ENCODE peak calls at places on chromosomes 13 and 19, in six cellular contexts. Q, T, X, H, E and K are unnamed samples.

GRCh38 chr13:23500858-23501257 is 67.4 kb upstream of the SACS start:
- DNase-seq in E (no peak), T (no peak), Q (peak), H (no peak), X (no peak), K (peak)

GRCh38 chr19:43439183-43440063 is 24.7 kb downstream of the TEX101 start:
- DNase-seq in H (no peak), E (no peak), Q (no peak), X (no peak), T (peak), K (peak)

GRCh38 chr19:53308339-53308811 is 25.2 kb upstream of the ZNF845 start:
- DNase-seq in T (no peak), H (peak), X (peak), Q (peak), E (peak), K (no peak)

GRCh38 chr13:50380905-50381304 is 365.7 kb downstream of the KCNRG start:
- DNase-seq in T (no peak), H (no peak), E (no peak), X (no peak), Q (no peak), K (no peak)

GRCh38 chr19:7595466-7596133 is at the start of gene CAMSAP3:
- DNase-seq in Q (peak), H (no peak), E (peak), X (peak), T (peak), K (peak)

GRCh38 chr19:8445488-8446001 is 770 bp downstream of the HNRNPM start:
- DNase-seq in T (no peak), X (no peak), H (peak), E (peak), Q (peak), K (peak)

GRCh38 chr13:32903720-32904119 is 112.5 kb upstream of the KL start:
- DNase-seq in E (no peak), Q (no peak), X (peak), T (no peak), H (no peak), K (no peak)

GRCh38 chr19:4897146-4897545 is 5.5 kb downstream of the ARRDC5 start:
- DNase-seq in H (no peak), T (no peak), Q (no peak), X (no peak), E (no peak), K (no peak)

GRCh38 chr19:1360818-1361461 is 22.8 kb upstream of the NDUFS7 start:
- DNase-seq in H (peak), E (peak), T (no peak), Q (peak), X (no peak), K (no peak)

GRCh38 chr13:29587645-29588044 is 7.8 kb downstream of the SLC7A1 start:
- DNase-seq in Q (peak), T (no peak), E (no peak), H (no peak), X (no peak), K (no peak)

GRCh38 chr13:51222510-51223283 is 499 bp downstream of the FAM124A start:
- DNase-seq in Q (no peak), E (no peak), X (peak), T (no peak), H (no peak), K (peak)

GRCh38 chr13:30352121-30352520 is 44.8 kb upstream of the KATNAL1 start:
- DNase-seq in X (no peak), E (no peak), H (no peak), Q (no peak), T (no peak), K (no peak)

GRCh38 chr13:60074397-60074796 is 89.3 kb downstream of the DIAPH3 start:
- DNase-seq in T (no peak), E (no peak), X (no peak), Q (no peak), H (no peak), K (no peak)

GRCh38 chr13:77952276-77952675 is 33.6 kb upstream of the EDNRB start:
- DNase-seq in T (no peak), H (no peak), E (no peak), Q (no peak), X (no peak), K (no peak)

GRCh38 chr19:21751379-21751778 is 16.0 kb downstream of the ZNF100 start:
- DNase-seq in T (no peak), E (no peak), Q (peak), X (no peak), H (no peak), K (no peak)